ENCODE peak calls at places on chromosome 7, in eight cellular contexts. A is spleen, V is sigmoid colon, F is K562, N is SK-N-SH, H is GM12891, P is prostate gland, J is HCT116. D is an unnamed sample.

GRCh38 chr7:51613911-51614344 is 297.3 kb upstream of the COBL start:
- DNase-seq in A (no peak), V (peak), F (no peak), J (no peak), P (peak), N (no peak), H (no peak), D (no peak)

GRCh38 chr7:34036972-34037792 is 131.8 kb downstream of the BMPER start:
- DNase-seq in J (no peak), P (no peak), A (no peak), F (no peak), V (no peak), N (no peak), H (no peak), D (no peak)

GRCh38 chr7:45242261-45242660 is 84.7 kb downstream of the RAMP3 start:
- DNase-seq in A (no peak), N (no peak), P (no peak), J (no peak), F (no peak), V (no peak), H (no peak), D (no peak)

GRCh38 chr7:18495412-18496335 is at the start of gene HDAC9:
- DNase-seq in J (no peak), H (no peak), V (no peak), N (peak), P (no peak), F (no peak), A (peak), D (peak)

GRCh38 chr7:121831320-121831719 is 41.6 kb upstream of the PTPRZ1 start:
- DNase-seq in A (no peak), H (no peak), J (no peak), N (no peak), F (no peak), P (no peak), V (no peak), D (no peak)

GRCh38 chr7:20352573-20353304 is 22.0 kb downstream of the ITGB8 start:
- DNase-seq in F (no peak), P (peak), J (peak), N (no peak), A (no peak), H (no peak), V (no peak), D (no peak)

GRCh38 chr7:95931460-95932232 is 159.3 kb downstream of the DYNC1I1 start:
- DNase-seq in A (no peak), P (no peak), H (no peak), J (no peak), V (no peak), N (no peak), F (no peak), D (no peak)

GRCh38 chr7:30635798-30636197 is 41.1 kb downstream of the GARS1 start:
- DNase-seq in V (no peak), J (no peak), H (no peak), A (no peak), F (no peak), N (no peak), P (no peak), D (no peak)

GRCh38 chr7:151871904-151872303 is 5.0 kb downstream of the PRKAG2 start:
- DNase-seq in V (no peak), N (no peak), J (no peak), A (peak), H (no peak), P (no peak), F (no peak), D (no peak)

GRCh38 chr7:144525956-144526355 is 122.5 kb upstream of the NOBOX start:
- DNase-seq in J (no peak), V (no peak), H (no peak), N (no peak), A (no peak), P (no peak), F (no peak), D (no peak)

GRCh38 chr7:140059288-140060242 is 3.2 kb downstream of the PARP12 start:
- DNase-seq in V (no peak), N (peak), A (no peak), P (peak), J (peak), F (peak), H (no peak), D (peak)

GRCh38 chr7:19117870-19118608 is 603 bp upstream of the TWIST1 start:
- DNase-seq in J (no peak), V (peak), P (no peak), A (peak), F (no peak), N (peak), H (no peak), D (no peak)

GRCh38 chr7:141356096-141356495 is 195.1 kb upstream of the AGK start:
- DNase-seq in P (no peak), V (no peak), J (no peak), A (no peak), N (no peak), H (no peak), F (no peak), D (no peak)

GRCh38 chr7:5284304-5285281 is 1.9 kb downstream of the SLC29A4 start:
- DNase-seq in H (peak), F (peak), P (no peak), V (no peak), N (peak), J (peak), A (no peak), D (peak)

GRCh38 chr7:147711429-147711828 is 879.1 kb upstream of the C7orf33 start:
- DNase-seq in F (no peak), V (no peak), N (no peak), J (no peak), A (no peak), P (no peak), H (no peak), D (no peak)

GRCh38 chr7:96321041-96321669 is 743 bp downstream of the SLC25A13 start:
- DNase-seq in V (peak), A (peak), F (peak), J (peak), N (peak), H (peak), P (peak), D (peak)

GRCh38 chr7:159239028-159239427 is 94.4 kb upstream of the VIPR2 start:
- DNase-seq in V (no peak), N (no peak), A (no peak), J (no peak), F (no peak), H (no peak), P (no peak), D (no peak)

GRCh38 chr7:138195207-138195606 is 118.9 kb downstream of the AKR1D1 start:
- DNase-seq in F (no peak), J (no peak), V (no peak), N (no peak), P (peak), A (no peak), H (no peak), D (no peak)

GRCh38 chr7:32518534-32519140 is 23.3 kb downstream of the AVL9 start:
- DNase-seq in H (no peak), A (no peak), V (no peak), N (no peak), J (peak), P (no peak), F (no peak), D (no peak)

GRCh38 chr7:34596887-34597286 is 61.1 kb upstream of the NPSR1 start:
- DNase-seq in H (no peak), A (no peak), F (no peak), N (peak), P (no peak), J (peak), V (no peak), D (no peak)

GRCh38 chr7:99201027-99201426 is 6.9 kb downstream of the KPNA7 start:
- DNase-seq in F (no peak), P (no peak), H (no peak), A (no peak), J (no peak), N (no peak), V (no peak), D (no peak)

GRCh38 chr7:1468203-1468602 is 8.9 kb upstream of the MICALL2 start:
- DNase-seq in H (no peak), N (no peak), F (no peak), P (no peak), A (no peak), V (no peak), J (no peak), D (no peak)

GRCh38 chr7:1468899-1469298 is 9.6 kb upstream of the MICALL2 start:
- DNase-seq in A (no peak), P (no peak), F (no peak), V (no peak), N (no peak), H (no peak), J (no peak), D (no peak)

GRCh38 chr7:1463685-1464223 is 4.5 kb upstream of the MICALL2 start:
- DNase-seq in H (no peak), P (no peak), F (peak), A (no peak), J (no peak), V (no peak), N (no peak), D (peak)

GRCh38 chr7:1464694-1465093 is 5.4 kb upstream of the MICALL2 start:
- DNase-seq in H (no peak), A (no peak), J (no peak), F (no peak), N (no peak), P (no peak), V (no peak), D (no peak)

GRCh38 chr7:1466524-1467271 is 7.4 kb upstream of the MICALL2 start:
- DNase-seq in H (no peak), A (peak), V (peak), P (peak), N (peak), F (peak), J (no peak), D (peak)
- TF ChIP-seq POLR2AphosphoS5 in H (no peak), A (peak), V (no peak), P (peak), N (no peak), F (no peak), J (no peak), D (peak)

GRCh38 chr7:155713382-155713781 is 68.9 kb downstream of the RBM33 start:
- DNase-seq in A (peak), P (no peak), N (peak), J (no peak), V (no peak), F (no peak), H (no peak), D (peak)

GRCh38 chr7:155715406-155715805 is 70.9 kb downstream of the RBM33 start:
- DNase-seq in N (no peak), A (no peak), H (no peak), P (no peak), J (no peak), F (no peak), V (no peak), D (no peak)

GRCh38 chr7:155714702-155715101 is 70.2 kb downstream of the RBM33 start:
- DNase-seq in N (no peak), P (no peak), H (no peak), J (no peak), A (no peak), V (no peak), F (no peak), D (no peak)

GRCh38 chr7:155721056-155721455 is 76.6 kb downstream of the RBM33 start:
- DNase-seq in N (no peak), F (no peak), H (no peak), P (no peak), A (no peak), V (no peak), J (no peak), D (no peak)

DNA sequence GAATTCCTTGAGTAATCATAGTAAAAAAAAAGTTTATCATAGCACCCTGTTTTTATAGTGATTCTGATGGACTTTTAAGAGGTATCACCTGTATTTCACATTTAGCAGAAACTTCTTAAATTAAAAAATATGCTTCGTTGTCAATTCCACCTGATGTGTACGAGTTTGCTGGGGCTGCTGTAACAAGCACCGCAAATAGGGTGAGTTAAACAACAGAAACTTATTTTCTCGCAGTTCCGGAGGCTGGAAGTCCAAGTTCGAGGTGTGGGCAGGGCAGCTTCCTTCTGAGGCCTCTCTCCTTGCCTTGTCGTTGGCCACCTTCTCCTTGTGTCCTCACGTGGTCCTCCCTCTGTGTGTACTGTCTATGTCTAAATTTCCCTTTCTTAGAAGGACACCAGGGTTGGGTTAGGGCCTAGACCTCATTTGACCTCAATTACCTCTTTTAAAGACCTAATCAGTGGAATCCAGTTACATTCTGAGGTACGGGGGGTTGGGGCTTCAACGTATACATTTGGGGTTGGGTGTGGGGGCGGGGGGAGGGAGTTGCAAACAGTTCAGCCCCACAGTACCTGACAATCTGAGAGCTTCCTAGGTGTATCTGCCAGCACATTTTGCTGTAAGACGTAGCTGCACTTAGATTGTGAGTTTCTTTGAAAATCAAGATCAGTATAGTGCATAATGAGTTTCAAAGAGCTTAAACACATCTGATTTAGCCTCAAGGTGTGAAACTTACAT is 72.7 kb downstream of the RBM33 start:
- DNase-seq in N (no peak), F (peak), V (no peak), J (no peak), H (no peak), P (no peak), A (no peak), D (no peak)
- TF ChIP-seq POLR2AphosphoS5 in N (no peak), F (no peak), V (no peak), J (no peak), H (no peak), P (no peak), A (no peak), D (no peak)

DNA sequence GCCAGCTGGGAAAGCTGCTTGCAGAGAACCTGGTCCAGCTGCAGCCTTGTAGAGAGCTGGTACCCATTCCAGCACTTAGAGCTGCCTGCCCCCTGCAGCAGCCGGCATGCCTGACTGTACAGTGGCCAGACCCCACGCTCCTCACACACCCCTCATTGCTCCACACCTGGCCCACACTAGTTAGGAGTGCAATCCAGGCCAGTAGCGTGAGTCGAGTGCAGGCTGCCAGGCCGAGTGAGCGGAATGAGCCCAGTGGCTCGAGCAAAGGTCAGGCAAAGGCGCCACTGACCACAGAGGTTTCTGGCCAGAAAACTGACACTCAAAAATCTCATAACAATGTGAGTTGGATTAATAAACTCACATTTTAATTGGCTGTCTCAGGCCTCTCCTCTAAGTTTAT is 921.7 kb upstream of the KCND2 start:
- DNase-seq in V (no peak), J (no peak), A (peak), P (no peak), F (no peak), H (no peak), N (no peak), D (no peak)
- TF ChIP-seq POLR2AphosphoS5 in V (no peak), J (no peak), A (no peak), P (no peak), F (no peak), H (no peak), N (no peak), D (no peak)

GRCh38 chr7:2657920-2658671 is 26.3 kb downstream of the TTYH3 start:
- DNase-seq in P (no peak), H (no peak), J (no peak), N (no peak), F (no peak), V (no peak), A (no peak), D (no peak)
- TF ChIP-seq POLR2AphosphoS5 in P (no peak), H (no peak), J (no peak), N (no peak), F (no peak), V (no peak), A (peak), D (no peak)

GRCh38 chr7:235576-236395 is 43.4 kb downstream of the FAM20C start:
- DNase-seq in J (no peak), F (no peak), H (no peak), V (peak), A (no peak), P (peak), N (no peak), D (no peak)
- TF ChIP-seq POLR2AphosphoS5 in J (no peak), F (no peak), H (no peak), V (no peak), A (peak), P (peak), N (no peak), D (peak)

GRCh38 chr7:47285860-47286491 is 295.9 kb downstream of the TNS3 start:
- DNase-seq in H (no peak), N (peak), V (peak), A (no peak), P (no peak), J (no peak), F (no peak), D (no peak)
- TF ChIP-seq POLR2AphosphoS5 in H (no peak), N (peak), V (no peak), A (no peak), P (no peak), J (no peak), F (no peak), D (no peak)

D was measured in transverse colon.